ENCODE peak calls at places on chromosomes 13 and 19, in five cellular contexts. One of them, this sample, is unnamed.

GRCh38 chr13:75452564-75452963 is 29.4 kb downstream of the TBC1D4 start:
- DNase-seq in dorsolateral prefrontal cortex: no peak
- DNase-seq in psoas muscle: no peak
- DNase-seq in PC-9: no peak
- DNase-seq in heart left ventricle: no peak
- DNase-seq in this sample: peak; percentile 39

GRCh38 chr13:59276436-59276835 is 887.3 kb downstream of the DIAPH3 start:
- DNase-seq in dorsolateral prefrontal cortex: no peak
- DNase-seq in psoas muscle: no peak
- DNase-seq in PC-9: no peak
- DNase-seq in heart left ventricle: no peak
- DNase-seq in this sample: no peak

GRCh38 chr13:73656863-73657262 is 477.3 kb downstream of the KLF12 start:
- DNase-seq in PC-9: no peak
- DNase-seq in heart left ventricle: no peak
- DNase-seq in psoas muscle: no peak
- DNase-seq in dorsolateral prefrontal cortex: no peak
- DNase-seq in this sample: peak; percentile 26

GRCh38 chr19:18167975-18168645 is 5.5 kb upstream of the IFI30 start:
- DNase-seq in PC-9: peak; percentile 42
- DNase-seq in psoas muscle: no peak
- DNase-seq in heart left ventricle: no peak
- DNase-seq in dorsolateral prefrontal cortex: peak; percentile 64
- DNase-seq in this sample: peak; percentile 68

GRCh38 chr13:67147257-67148218 is 82.6 kb downstream of the PCDH9 start:
- DNase-seq in heart left ventricle: no peak
- DNase-seq in psoas muscle: no peak
- DNase-seq in PC-9: no peak
- DNase-seq in dorsolateral prefrontal cortex: no peak
- DNase-seq in this sample: no peak

GRCh38 chr13:34913040-34913439 is 29.0 kb upstream of the NBEA start:
- DNase-seq in dorsolateral prefrontal cortex: no peak
- DNase-seq in heart left ventricle: no peak
- DNase-seq in PC-9: no peak
- DNase-seq in psoas muscle: no peak
- DNase-seq in this sample: no peak

GRCh38 chr13:62537593-62537992 is 1121.9 kb upstream of the PCDH20 start:
- DNase-seq in heart left ventricle: no peak
- DNase-seq in PC-9: no peak
- DNase-seq in psoas muscle: no peak
- DNase-seq in dorsolateral prefrontal cortex: no peak
- DNase-seq in this sample: no peak

GRCh38 chr19:10604460-10604980 is 17.4 kb upstream of the AP1M2 start:
- DNase-seq in PC-9: peak; percentile 63
- DNase-seq in heart left ventricle: peak; percentile 70
- DNase-seq in psoas muscle: no peak
- DNase-seq in dorsolateral prefrontal cortex: no peak
- DNase-seq in this sample: no peak

GRCh38 chr13:96279904-96280303 is 190.0 kb downstream of the HS6ST3 start:
- DNase-seq in dorsolateral prefrontal cortex: no peak
- DNase-seq in psoas muscle: no peak
- DNase-seq in PC-9: no peak
- DNase-seq in heart left ventricle: no peak
- DNase-seq in this sample: no peak

GRCh38 chr13:45811891-45812583 is 39.5 kb downstream of the SIAH3 start:
- DNase-seq in psoas muscle: no peak
- DNase-seq in dorsolateral prefrontal cortex: no peak
- DNase-seq in heart left ventricle: no peak
- DNase-seq in PC-9: no peak
- DNase-seq in this sample: peak; percentile 75

GRCh38 chr19:55172741-55173140 is 6.3 kb upstream of the DNAAF3 start:
- DNase-seq in psoas muscle: no peak
- DNase-seq in heart left ventricle: no peak
- DNase-seq in PC-9: no peak
- DNase-seq in dorsolateral prefrontal cortex: no peak
- DNase-seq in this sample: peak; percentile 44

GRCh38 chr19:48480476-48481190 is 11.5 kb downstream of the CYTH2 start:
- DNase-seq in psoas muscle: no peak
- DNase-seq in PC-9: no peak
- DNase-seq in dorsolateral prefrontal cortex: peak; percentile 77
- DNase-seq in heart left ventricle: peak; percentile 83
- DNase-seq in this sample: no peak

GRCh38 chr13:85528578-85529215 is 270.5 kb downstream of the SLITRK6 start:
- DNase-seq in psoas muscle: no peak
- DNase-seq in dorsolateral prefrontal cortex: no peak
- DNase-seq in PC-9: no peak
- DNase-seq in heart left ventricle: no peak
- DNase-seq in this sample: no peak

DNA sequence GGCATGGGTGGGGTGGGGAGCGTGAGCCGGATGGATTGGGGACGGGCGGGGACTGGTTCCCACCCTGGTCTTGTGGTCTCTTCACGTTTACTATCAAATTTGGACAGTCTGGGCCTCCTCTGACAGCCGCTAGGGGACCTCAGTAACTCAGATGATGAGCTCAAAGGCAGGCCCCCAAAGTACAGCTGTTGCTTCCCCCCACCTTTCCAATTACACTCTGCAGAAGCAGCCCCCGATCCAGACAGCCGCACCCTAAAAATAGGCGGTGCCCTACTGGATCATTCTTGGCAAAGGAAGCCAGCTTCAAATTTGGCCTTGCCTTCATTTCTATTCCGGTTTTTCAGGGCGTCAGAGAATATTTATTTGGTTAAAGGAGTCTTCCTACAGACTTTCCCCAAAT is 1.9 kb upstream of the FOXO1 start:
- DNase-seq in PC-9: no peak
- DNase-seq in psoas muscle: peak; percentile 48
- DNase-seq in dorsolateral prefrontal cortex: no peak
- DNase-seq in heart left ventricle: peak; percentile 66
- DNase-seq in this sample: peak; percentile 20
- TF ChIP-seq CTCF in PC-9: no peak
- TF ChIP-seq CTCF in psoas muscle: peak; percentile 59
- TF ChIP-seq CTCF in dorsolateral prefrontal cortex: peak; percentile 35
- TF ChIP-seq CTCF in heart left ventricle: peak; percentile 52
- TF ChIP-seq CTCF in this sample: peak; percentile 64

GRCh38 chr19:52533901-52534300 is 6.4 kb downstream of the ZNF808 start:
- DNase-seq in psoas muscle: peak; percentile 42
- DNase-seq in dorsolateral prefrontal cortex: no peak
- DNase-seq in heart left ventricle: no peak
- DNase-seq in PC-9: no peak
- DNase-seq in this sample: no peak

GRCh38 chr19:52532480-52532879 is 5.0 kb downstream of the ZNF808 start:
- DNase-seq in psoas muscle: no peak
- DNase-seq in heart left ventricle: no peak
- DNase-seq in PC-9: no peak
- DNase-seq in dorsolateral prefrontal cortex: no peak
- DNase-seq in this sample: no peak

GRCh38 chr19:52541608-52542007 is 14.1 kb downstream of the ZNF808 start:
- DNase-seq in heart left ventricle: no peak
- DNase-seq in psoas muscle: no peak
- DNase-seq in PC-9: no peak
- DNase-seq in dorsolateral prefrontal cortex: no peak
- DNase-seq in this sample: no peak

DNA sequence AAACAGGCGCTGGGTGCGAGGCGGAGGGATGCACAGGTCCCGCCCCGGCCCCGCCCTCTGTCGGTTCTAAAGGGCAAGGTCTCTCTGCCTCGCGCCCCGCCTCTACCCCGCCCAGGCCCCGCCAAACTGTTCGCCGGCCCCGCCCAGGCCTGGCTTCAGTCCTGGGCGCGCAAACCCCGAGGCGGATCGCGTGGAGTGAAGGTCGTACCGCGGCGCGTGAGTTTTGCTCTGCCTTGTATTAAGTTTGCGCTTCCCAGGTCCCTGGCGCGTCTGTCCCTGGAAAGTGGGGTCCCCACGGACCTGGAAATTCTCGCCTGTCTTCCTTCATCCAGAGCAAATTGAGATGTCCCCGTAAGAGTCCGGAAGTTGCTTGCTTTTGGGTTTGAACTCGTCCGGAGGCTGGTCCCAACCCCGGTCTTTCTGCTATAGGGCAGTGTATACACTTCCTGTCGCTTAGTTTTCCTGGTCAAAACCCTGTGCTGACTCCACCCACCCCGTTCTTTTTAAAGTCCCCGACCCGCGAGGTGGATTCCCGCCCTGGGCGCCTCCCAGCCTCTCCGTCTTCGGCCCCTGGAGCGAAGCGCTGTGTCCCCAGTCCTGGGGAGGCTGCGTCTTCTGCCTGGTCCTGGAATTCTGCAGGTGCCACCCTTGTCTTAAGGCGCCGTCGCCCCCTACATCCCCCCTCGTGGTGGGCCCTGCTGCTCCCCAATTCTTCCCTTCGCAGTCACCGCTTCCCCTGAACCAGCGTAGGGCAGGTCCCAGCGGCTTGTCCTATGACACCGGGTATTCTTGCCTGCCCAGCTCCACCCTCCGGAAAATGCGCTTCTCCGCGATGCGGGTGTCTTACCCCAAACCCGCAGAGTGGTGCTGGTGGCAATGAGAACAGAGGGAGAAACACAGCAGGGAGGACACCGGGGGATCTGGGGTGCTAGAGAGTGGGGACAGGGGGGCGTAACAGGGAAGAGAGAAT is 8.6 kb downstream of the ZNF808 start:
- DNase-seq in PC-9: no peak
- DNase-seq in dorsolateral prefrontal cortex: peak; percentile 70
- DNase-seq in heart left ventricle: peak; percentile 95
- DNase-seq in psoas muscle: peak; percentile 91
- DNase-seq in this sample: peak; percentile 54
- H3K27ac ChIP-seq in PC-9: no peak overlapping the region
- H3K27ac ChIP-seq in dorsolateral prefrontal cortex: no peak overlapping the region
- H3K27ac ChIP-seq in heart left ventricle: peak overlapping the region; percentile 71
- H3K27ac ChIP-seq in psoas muscle: peak overlapping the region; percentile 70
- H3K27ac ChIP-seq in this sample: peak overlapping the region; percentile 80

GRCh38 chr13:37602743-37603381 is 4.3 kb upstream of the POSTN start:
- DNase-seq in heart left ventricle: no peak
- DNase-seq in dorsolateral prefrontal cortex: no peak
- DNase-seq in psoas muscle: no peak
- DNase-seq in PC-9: no peak
- DNase-seq in this sample: peak; percentile 5

GRCh38 chr13:37608750-37609339 is 10.3 kb upstream of the POSTN start:
- DNase-seq in heart left ventricle: no peak
- DNase-seq in PC-9: no peak
- DNase-seq in dorsolateral prefrontal cortex: no peak
- DNase-seq in psoas muscle: no peak
- DNase-seq in this sample: no peak
- TF ChIP-seq CTCF in heart left ventricle: peak; percentile 37
- TF ChIP-seq CTCF in PC-9: peak; percentile 67
- TF ChIP-seq CTCF in dorsolateral prefrontal cortex: peak; percentile 46
- TF ChIP-seq CTCF in psoas muscle: peak; percentile 11
- TF ChIP-seq CTCF in this sample: peak; percentile 60

DNA sequence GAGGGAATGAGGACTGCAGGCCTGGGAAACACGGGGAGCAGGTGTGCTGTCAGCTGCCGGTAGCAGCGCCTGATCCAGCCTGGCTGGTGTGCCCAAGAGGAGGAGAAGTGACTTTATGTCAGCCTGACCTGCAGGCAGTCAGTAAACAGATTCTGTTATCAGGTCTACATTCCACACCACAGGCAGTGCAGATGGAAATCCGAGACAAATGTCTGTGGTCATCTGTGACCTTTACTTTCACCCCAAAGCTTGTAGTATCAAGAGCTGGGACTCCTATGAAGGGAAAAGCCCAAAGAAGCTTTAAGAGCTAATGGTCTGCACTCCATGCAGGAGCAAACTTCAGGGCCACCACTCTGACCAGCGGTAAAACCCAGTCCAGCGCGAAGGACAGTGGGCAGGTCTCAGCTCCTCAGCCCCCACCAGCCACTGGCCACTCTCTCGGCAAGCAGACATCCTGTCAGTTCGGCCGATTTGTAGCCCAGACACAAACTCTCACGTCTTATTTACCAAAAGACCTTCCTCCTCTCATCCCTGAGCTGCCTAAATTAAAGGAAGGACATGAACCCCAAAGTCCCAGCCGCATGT is 7.7 kb downstream of the EPS15L1 start:
- DNase-seq in PC-9: peak; percentile 62
- DNase-seq in psoas muscle: no peak
- DNase-seq in heart left ventricle: no peak
- DNase-seq in dorsolateral prefrontal cortex: no peak
- DNase-seq in this sample: no peak
- H3K27ac ChIP-seq in PC-9: no peak overlapping the region
- H3K27ac ChIP-seq in psoas muscle: peak overlapping the region; percentile 94
- H3K27ac ChIP-seq in heart left ventricle: peak overlapping the region; percentile 89
- H3K27ac ChIP-seq in dorsolateral prefrontal cortex: peak overlapping the region; percentile 36
- H3K27ac ChIP-seq in this sample: peak overlapping the region; percentile 78

DNA sequence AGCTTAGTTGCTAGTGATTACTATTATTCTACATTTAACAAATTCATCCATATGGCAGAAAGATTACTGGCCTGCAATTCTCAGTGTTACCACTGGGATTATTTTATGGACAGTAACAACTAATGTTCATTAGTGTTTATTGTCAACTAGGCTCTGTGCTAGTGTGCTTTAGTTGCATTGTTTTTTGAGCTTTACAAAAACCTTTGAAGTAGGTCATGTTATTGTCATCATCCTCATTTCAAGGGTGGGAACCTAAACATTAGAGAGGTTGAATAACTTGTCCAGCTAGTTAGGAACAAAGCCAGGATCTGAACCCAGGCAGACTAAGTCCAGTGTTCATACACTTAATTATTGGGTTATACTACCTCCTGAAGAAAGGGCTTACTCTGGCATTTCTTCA is 27.8 kb upstream of the TDRD3 start:
- DNase-seq in heart left ventricle: no peak
- DNase-seq in psoas muscle: no peak
- DNase-seq in dorsolateral prefrontal cortex: no peak
- DNase-seq in PC-9: no peak
- DNase-seq in this sample: no peak
- TF ChIP-seq CTCF in heart left ventricle: peak; percentile 50
- TF ChIP-seq CTCF in psoas muscle: peak; percentile 32
- TF ChIP-seq CTCF in dorsolateral prefrontal cortex: peak; percentile 21
- TF ChIP-seq CTCF in PC-9: peak; percentile 58
- TF ChIP-seq CTCF in this sample: no peak

DNA sequence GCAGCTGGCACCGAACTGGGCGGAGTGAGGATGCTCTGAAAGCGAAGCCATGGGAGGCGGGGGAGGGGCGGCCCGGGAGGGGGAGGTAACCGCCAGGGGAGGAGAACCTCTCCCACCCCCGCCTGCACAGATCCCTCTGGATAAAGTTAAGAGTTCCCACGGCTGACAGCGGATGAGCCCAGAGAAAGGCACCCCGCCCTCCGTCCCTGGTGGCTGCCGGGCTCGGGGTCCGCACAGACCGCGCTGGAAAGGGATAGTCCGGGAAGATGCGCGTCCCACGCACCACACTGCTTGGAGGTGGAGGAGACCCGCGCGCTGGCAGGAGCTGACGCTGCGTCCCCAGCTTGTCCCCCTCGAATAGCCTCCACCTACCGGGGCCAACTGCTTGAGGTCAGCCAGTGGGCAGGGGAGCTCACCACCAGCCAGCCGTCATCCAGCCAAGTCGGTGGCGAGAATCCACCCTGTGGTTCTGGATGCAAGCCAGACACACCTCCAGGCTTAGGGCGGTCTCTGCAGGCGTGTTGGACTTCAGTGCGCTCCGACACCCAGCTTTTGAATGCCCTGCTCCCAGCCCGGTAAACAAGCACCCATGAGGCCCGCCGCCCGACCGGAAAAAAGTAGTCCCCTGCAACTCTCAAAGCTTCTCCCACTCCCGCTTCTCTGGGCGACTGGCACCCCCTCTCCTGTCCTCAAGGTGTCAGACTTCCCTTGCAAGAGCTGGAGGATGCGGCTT is at the start of gene TRPC4:
- DNase-seq in psoas muscle: peak; percentile 19
- DNase-seq in heart left ventricle: peak; percentile 71
- DNase-seq in dorsolateral prefrontal cortex: peak; percentile 62
- DNase-seq in PC-9: peak; percentile 71
- DNase-seq in this sample: peak; percentile 57
- H3K27ac ChIP-seq in psoas muscle: no peak within 1 kb of the TSS
- H3K27ac ChIP-seq in heart left ventricle: no peak within 1 kb of the TSS
- H3K27ac ChIP-seq in dorsolateral prefrontal cortex: peak within 1 kb of the TSS; percentile 47
- H3K27ac ChIP-seq in PC-9: no peak within 1 kb of the TSS
- H3K27ac ChIP-seq in this sample: no peak within 1 kb of the TSS

GRCh38 chr13:98228661-98229349 is 51.7 kb upstream of the RNF113B start:
- DNase-seq in heart left ventricle: no peak
- DNase-seq in PC-9: no peak
- DNase-seq in dorsolateral prefrontal cortex: no peak
- DNase-seq in psoas muscle: no peak
- DNase-seq in this sample: no peak
- TF ChIP-seq CTCF in heart left ventricle: no peak
- TF ChIP-seq CTCF in PC-9: no peak
- TF ChIP-seq CTCF in dorsolateral prefrontal cortex: no peak
- TF ChIP-seq CTCF in psoas muscle: no peak
- TF ChIP-seq CTCF in this sample: no peak